ENCODE peak calls at places on chromosome 22, in nine cellular contexts. One of them, this sample, is unnamed.
A peak's percentile ranks its signal among the peaks of the same experiment; 100 is the strongest.

GRCh38 chr22:38187413-38188212 is 6.0 kb upstream of the PLA2G6 start:
- DNase-seq in esophagus muscularis mucosa: no peak
- DNase-seq in uterus: no peak
- DNase-seq in prostate gland: peak; percentile 94
- DNase-seq in adrenal gland: no peak
- DNase-seq in esophagus squamous epithelium: no peak
- DNase-seq in vagina: no peak
- DNase-seq in heart left ventricle: no peak
- DNase-seq in HCT116: no peak
- DNase-seq in this sample: no peak

GRCh38 chr22:17738386-17739128 is 35.7 kb downstream of the BID start:
- DNase-seq in esophagus muscularis mucosa: no peak
- DNase-seq in uterus: no peak
- DNase-seq in prostate gland: no peak
- DNase-seq in adrenal gland: no peak
- DNase-seq in esophagus squamous epithelium: no peak
- DNase-seq in vagina: no peak
- DNase-seq in heart left ventricle: no peak
- DNase-seq in HCT116: no peak
- DNase-seq in this sample: no peak

GRCh38 chr22:36461665-36462474 is 19.6 kb downstream of the TXN2 start:
- DNase-seq in esophagus muscularis mucosa: no peak
- DNase-seq in uterus: peak; percentile 75
- DNase-seq in prostate gland: no peak
- DNase-seq in adrenal gland: no peak
- DNase-seq in esophagus squamous epithelium: no peak
- DNase-seq in vagina: no peak
- DNase-seq in heart left ventricle: peak; percentile 75
- DNase-seq in HCT116: no peak
- DNase-seq in this sample: peak; percentile 74

GRCh38 chr22:23531966-23532735 is 47.9 kb downstream of the IGLL1 start:
- DNase-seq in esophagus muscularis mucosa: no peak
- DNase-seq in uterus: no peak
- DNase-seq in prostate gland: no peak
- DNase-seq in adrenal gland: no peak
- DNase-seq in esophagus squamous epithelium: no peak
- DNase-seq in vagina: no peak
- DNase-seq in heart left ventricle: no peak
- DNase-seq in HCT116: no peak
- DNase-seq in this sample: no peak

GRCh38 chr22:40377931-40378330 is 7.5 kb downstream of the SGSM3 start:
- DNase-seq in esophagus muscularis mucosa: no peak
- DNase-seq in uterus: no peak
- DNase-seq in prostate gland: no peak
- DNase-seq in adrenal gland: no peak
- DNase-seq in esophagus squamous epithelium: no peak
- DNase-seq in vagina: no peak
- DNase-seq in heart left ventricle: no peak
- DNase-seq in HCT116: no peak
- DNase-seq in this sample: no peak

GRCh38 chr22:39457546-39458442 is 982 bp downstream of the MGAT3 start:
- DNase-seq in esophagus muscularis mucosa: no peak
- DNase-seq in uterus: no peak
- DNase-seq in prostate gland: no peak
- DNase-seq in adrenal gland: no peak
- DNase-seq in esophagus squamous epithelium: no peak
- DNase-seq in vagina: no peak
- DNase-seq in heart left ventricle: peak; percentile 41
- DNase-seq in HCT116: no peak
- DNase-seq in this sample: no peak

GRCh38 chr22:27386186-27386585 is 415.4 kb downstream of the MN1 start:
- DNase-seq in esophagus muscularis mucosa: no peak
- DNase-seq in uterus: no peak
- DNase-seq in prostate gland: no peak
- DNase-seq in adrenal gland: no peak
- DNase-seq in esophagus squamous epithelium: no peak
- DNase-seq in vagina: peak; percentile 72
- DNase-seq in heart left ventricle: no peak
- DNase-seq in HCT116: no peak
- DNase-seq in this sample: no peak

GRCh38 chr22:48869788-48870187 is 957.9 kb downstream of the BRD1 start:
- DNase-seq in esophagus muscularis mucosa: no peak
- DNase-seq in uterus: no peak
- DNase-seq in prostate gland: no peak
- DNase-seq in adrenal gland: no peak
- DNase-seq in esophagus squamous epithelium: no peak
- DNase-seq in vagina: no peak
- DNase-seq in heart left ventricle: no peak
- DNase-seq in HCT116: no peak
- DNase-seq in this sample: no peak

GRCh38 chr22:23183107-23183698 is 2.9 kb downstream of the BCR start:
- DNase-seq in esophagus muscularis mucosa: no peak
- DNase-seq in uterus: no peak
- DNase-seq in prostate gland: peak; percentile 58
- DNase-seq in adrenal gland: peak; percentile 64
- DNase-seq in esophagus squamous epithelium: no peak
- DNase-seq in vagina: no peak
- DNase-seq in heart left ventricle: peak; percentile 57
- DNase-seq in HCT116: no peak
- DNase-seq in this sample: no peak

GRCh38 chr22:50473088-50473487 is 1.7 kb downstream of the SBF1 start:
- DNase-seq in esophagus muscularis mucosa: no peak
- DNase-seq in uterus: no peak
- DNase-seq in prostate gland: no peak
- DNase-seq in adrenal gland: no peak
- DNase-seq in esophagus squamous epithelium: no peak
- DNase-seq in vagina: no peak
- DNase-seq in heart left ventricle: no peak
- DNase-seq in HCT116: peak; percentile 43
- DNase-seq in this sample: no peak
- TF ChIP-seq POLR2A in esophagus muscularis mucosa: no peak
- TF ChIP-seq POLR2A in uterus: no peak
- TF ChIP-seq POLR2A in prostate gland: no peak
- TF ChIP-seq POLR2A in adrenal gland: no peak
- TF ChIP-seq POLR2A in esophagus squamous epithelium: no peak
- TF ChIP-seq POLR2A in vagina: no peak
- TF ChIP-seq POLR2A in heart left ventricle: no peak
- TF ChIP-seq POLR2A in HCT116: no peak
- TF ChIP-seq POLR2A in this sample: no peak

GRCh38 chr22:20865869-20866445 is 7.2 kb downstream of the SNAP29 start:
- DNase-seq in esophagus muscularis mucosa: no peak
- DNase-seq in uterus: no peak
- DNase-seq in prostate gland: no peak
- DNase-seq in adrenal gland: no peak
- DNase-seq in esophagus squamous epithelium: no peak
- DNase-seq in vagina: no peak
- DNase-seq in heart left ventricle: no peak
- DNase-seq in HCT116: no peak
- DNase-seq in this sample: no peak

GRCh38 chr22:20869234-20869633 is 10.4 kb downstream of the SNAP29 start:
- DNase-seq in esophagus muscularis mucosa: no peak
- DNase-seq in uterus: no peak
- DNase-seq in prostate gland: no peak
- DNase-seq in adrenal gland: no peak
- DNase-seq in esophagus squamous epithelium: no peak
- DNase-seq in vagina: no peak
- DNase-seq in heart left ventricle: no peak
- DNase-seq in HCT116: no peak
- DNase-seq in this sample: no peak

GRCh38 chr22:20866716-20867115 is 7.9 kb downstream of the SNAP29 start:
- DNase-seq in esophagus muscularis mucosa: no peak
- DNase-seq in uterus: no peak
- DNase-seq in prostate gland: no peak
- DNase-seq in adrenal gland: no peak
- DNase-seq in esophagus squamous epithelium: no peak
- DNase-seq in vagina: no peak
- DNase-seq in heart left ventricle: no peak
- DNase-seq in HCT116: no peak
- DNase-seq in this sample: no peak

GRCh38 chr22:20868225-20868944 is 9.6 kb downstream of the SNAP29 start:
- DNase-seq in esophagus muscularis mucosa: no peak
- DNase-seq in uterus: no peak
- DNase-seq in prostate gland: no peak
- DNase-seq in adrenal gland: no peak
- DNase-seq in esophagus squamous epithelium: no peak
- DNase-seq in vagina: no peak
- DNase-seq in heart left ventricle: no peak
- DNase-seq in HCT116: no peak
- DNase-seq in this sample: no peak

DNA sequence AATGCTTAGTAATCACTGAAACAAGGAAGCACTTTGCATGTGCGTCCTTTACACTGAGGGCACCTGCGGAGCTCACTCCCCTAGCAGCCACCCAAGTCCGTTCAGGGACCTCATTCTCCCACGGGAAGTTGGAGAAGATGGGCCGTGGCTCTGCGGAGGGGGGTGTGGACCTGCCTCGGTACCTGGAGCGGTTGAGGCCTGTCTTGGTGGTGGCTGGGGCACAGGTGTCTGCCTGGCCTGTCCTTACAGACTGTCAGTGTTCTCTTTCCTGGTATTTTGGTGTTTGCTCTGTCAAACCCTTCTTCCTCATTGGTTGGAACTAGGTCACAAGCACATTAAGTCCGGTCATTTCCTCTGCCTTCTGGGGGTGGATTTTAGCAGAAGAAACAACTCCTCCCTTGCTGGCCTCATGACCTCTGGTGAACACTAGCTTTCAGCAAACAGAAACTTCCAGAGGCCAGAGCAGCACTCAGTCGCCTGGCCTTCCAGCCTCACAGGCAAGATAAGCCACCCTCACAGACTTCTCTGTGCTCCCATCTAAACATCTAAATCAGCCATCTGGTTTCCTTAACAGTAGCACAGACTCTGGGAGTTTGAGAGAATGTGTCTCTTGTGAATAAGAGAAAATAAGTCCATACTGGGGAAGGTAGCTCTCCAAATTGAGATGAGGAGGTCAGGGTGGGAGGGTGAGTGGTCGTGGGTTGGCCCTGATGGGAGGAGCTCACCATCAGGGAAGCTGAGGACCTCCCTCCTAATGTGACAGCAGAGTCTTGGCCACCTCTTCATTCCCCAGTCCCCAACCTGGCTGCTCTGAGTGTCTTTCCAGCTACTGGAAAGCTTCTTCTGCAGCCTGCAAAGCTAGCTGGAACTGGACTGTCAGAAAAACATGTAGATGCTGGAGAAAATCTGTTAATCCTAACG is 8.6 kb downstream of the SNAP29 start:
- DNase-seq in esophagus muscularis mucosa: peak; percentile 93
- DNase-seq in uterus: peak; percentile 54
- DNase-seq in prostate gland: no peak
- DNase-seq in adrenal gland: peak; percentile 67
- DNase-seq in esophagus squamous epithelium: no peak
- DNase-seq in vagina: no peak
- DNase-seq in heart left ventricle: peak; percentile 70
- DNase-seq in HCT116: no peak
- DNase-seq in this sample: no peak
- TF ChIP-seq POLR2A in esophagus muscularis mucosa: no peak
- TF ChIP-seq POLR2A in uterus: peak; percentile 82
- TF ChIP-seq POLR2A in prostate gland: peak; percentile 37
- TF ChIP-seq POLR2A in adrenal gland: no peak
- TF ChIP-seq POLR2A in esophagus squamous epithelium: peak; percentile 18
- TF ChIP-seq POLR2A in vagina: no peak
- TF ChIP-seq POLR2A in heart left ventricle: peak; percentile 52
- TF ChIP-seq POLR2A in HCT116: no peak
- TF ChIP-seq POLR2A in this sample: no peak

DNA sequence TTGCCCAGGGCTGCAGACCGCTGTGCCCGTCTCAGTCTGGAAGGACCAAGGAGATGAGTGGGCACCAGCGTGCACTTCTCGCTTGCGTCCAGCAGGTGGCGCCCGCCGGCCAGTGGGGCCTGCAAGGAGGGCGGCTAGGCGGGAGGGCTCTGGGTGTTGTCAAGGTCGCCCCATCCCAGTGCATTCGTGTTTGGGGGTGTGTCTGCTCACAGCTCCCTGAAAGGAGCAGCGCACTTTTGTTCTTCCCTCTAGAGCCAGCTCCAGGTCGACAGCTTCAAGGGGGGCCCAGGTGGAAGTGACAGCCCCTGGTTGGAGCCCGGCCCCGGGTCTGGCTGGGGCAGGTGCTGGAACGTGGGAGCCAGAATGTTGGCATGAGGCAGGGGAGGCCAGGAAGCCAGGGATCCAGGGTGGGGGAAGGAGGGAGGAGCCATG is 23.4 kb upstream of the MPPED1 start:
- DNase-seq in esophagus muscularis mucosa: no peak
- DNase-seq in uterus: peak; percentile 51
- DNase-seq in prostate gland: peak; percentile 67
- DNase-seq in adrenal gland: peak; percentile 83
- DNase-seq in esophagus squamous epithelium: peak; percentile 4
- DNase-seq in vagina: no peak
- DNase-seq in heart left ventricle: peak; percentile 69
- DNase-seq in HCT116: peak; percentile 41
- DNase-seq in this sample: peak; percentile 66
- TF ChIP-seq POLR2A in esophagus muscularis mucosa: no peak
- TF ChIP-seq POLR2A in uterus: no peak
- TF ChIP-seq POLR2A in prostate gland: no peak
- TF ChIP-seq POLR2A in adrenal gland: no peak
- TF ChIP-seq POLR2A in esophagus squamous epithelium: no peak
- TF ChIP-seq POLR2A in vagina: no peak
- TF ChIP-seq POLR2A in heart left ventricle: no peak
- TF ChIP-seq POLR2A in HCT116: no peak
- TF ChIP-seq POLR2A in this sample: no peak

DNA sequence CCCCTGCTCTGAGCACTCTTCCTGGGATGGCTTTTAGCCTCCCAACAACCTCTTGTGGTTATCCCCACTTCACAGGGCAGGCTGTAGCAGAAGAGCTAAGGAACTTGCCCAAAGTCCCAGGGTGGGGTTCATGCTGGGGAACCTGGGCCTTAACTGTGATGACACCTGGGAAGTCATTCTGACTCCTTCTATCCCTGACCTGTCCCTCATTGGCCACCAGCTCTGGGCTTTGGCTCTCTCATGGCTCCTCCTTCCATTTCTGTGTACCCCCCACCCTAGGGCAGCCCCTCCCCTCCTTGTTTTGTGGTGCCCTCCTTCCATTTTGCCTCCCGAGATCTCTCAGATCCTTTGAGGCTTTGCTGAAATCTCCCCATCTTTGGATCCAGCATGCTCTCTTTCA is 2.7 kb downstream of the PPM1F start:
- DNase-seq in esophagus muscularis mucosa: no peak
- DNase-seq in uterus: no peak
- DNase-seq in prostate gland: no peak
- DNase-seq in adrenal gland: no peak
- DNase-seq in esophagus squamous epithelium: no peak
- DNase-seq in vagina: no peak
- DNase-seq in heart left ventricle: no peak
- DNase-seq in HCT116: no peak
- DNase-seq in this sample: no peak
- TF ChIP-seq POLR2A in esophagus muscularis mucosa: no peak
- TF ChIP-seq POLR2A in uterus: no peak
- TF ChIP-seq POLR2A in prostate gland: no peak
- TF ChIP-seq POLR2A in adrenal gland: no peak
- TF ChIP-seq POLR2A in esophagus squamous epithelium: no peak
- TF ChIP-seq POLR2A in vagina: no peak
- TF ChIP-seq POLR2A in heart left ventricle: no peak
- TF ChIP-seq POLR2A in HCT116: no peak
- TF ChIP-seq POLR2A in this sample: no peak

This sample was measured in H54.